ENCODE peak calls at places on chromosomes 13 and 19, in nine cellular contexts. C is A549, I is heart right ventricle, P is NCI-H774, M is ACHN, O is T47D, A is endodermal cell, F is smooth muscle cell of the brain vasculature, V is AG20443. R is an unnamed sample.

GRCh38 chr19:31733591-31733990 is 384.4 kb upstream of the TSHZ3 start:
- DNase-seq in C (no peak), I (no peak), P (no peak), M (no peak), O (no peak), A (no peak), F (no peak), V (no peak), R (no peak)

GRCh38 chr13:43698009-43698408 is 88.8 kb downstream of the ENOX1 start:
- DNase-seq in C (no peak), I (no peak), P (no peak), M (no peak), O (no peak), A (no peak), F (no peak), V (no peak), R (no peak)

GRCh38 chr19:8253678-8254077 is 44.5 kb downstream of the CERS4 start:
- DNase-seq in C (no peak), I (no peak), P (no peak), M (no peak), O (no peak), A (no peak), F (no peak), V (no peak), R (no peak)

GRCh38 chr13:35356572-35356971 is 119.9 kb downstream of the MAB21L1 start:
- DNase-seq in C (no peak), I (no peak), P (no peak), M (no peak), O (no peak), A (no peak), F (no peak), V (no peak), R (no peak)

GRCh38 chr13:47964863-47965262 is 36.2 kb downstream of the SUCLA2 start:
- DNase-seq in C (no peak), I (no peak), P (no peak), M (no peak), O (no peak), A (no peak), F (no peak), V (no peak), R (no peak)

GRCh38 chr19:51809787-51810186 is 14.8 kb downstream of the FPR3 start:
- DNase-seq in C (no peak), I (peak; percentile 31), P (no peak), M (no peak), O (no peak), A (no peak), F (no peak), V (peak; percentile 36), R (no peak)

GRCh38 chr19:49155005-49155826 is at the start of gene HRC:
- DNase-seq in C (no peak), I (peak; percentile 84), P (no peak), M (no peak), O (no peak), A (no peak), F (no peak), V (no peak), R (no peak)

GRCh38 chr19:12793290-12794195 is 2.3 kb downstream of the JUNB start:
- DNase-seq in C (peak; percentile 88), I (peak; percentile 92), P (peak; percentile 90), M (peak; percentile 91), O (peak; percentile 85), A (peak; percentile 96), F (no peak), V (peak; percentile 94), R (peak; percentile 98)

GRCh38 chr19:44723952-44724319 is 24.6 kb upstream of the BCL3 start:
- DNase-seq in C (peak; percentile 96), I (peak; percentile 83), P (peak; percentile 33), M (peak; percentile 76), O (no peak), A (peak; percentile 97), F (peak; percentile 62), V (peak; percentile 92), R (peak; percentile 89)

GRCh38 chr19:18895828-18896341 is at the start of gene CERS1:
- DNase-seq in C (no peak), I (no peak), P (no peak), M (no peak), O (peak; percentile 69), A (peak; percentile 78), F (no peak), V (peak; percentile 59), R (no peak)

GRCh38 chr19:32901504-32902161 is 32.1 kb upstream of the SLC7A9 start:
- DNase-seq in C (no peak), I (no peak), P (no peak), M (no peak), O (no peak), A (no peak), F (no peak), V (no peak), R (no peak)

GRCh38 chr19:15404780-15405211 is 14.0 kb downstream of the AKAP8L start:
- DNase-seq in C (no peak), I (no peak), P (no peak), M (no peak), O (no peak), A (peak; percentile 11), F (no peak), V (no peak), R (no peak)

GRCh38 chr13:24625870-24626419 is 54.3 kb upstream of the ATP12A start:
- DNase-seq in C (no peak), I (no peak), P (no peak), M (no peak), O (no peak), A (no peak), F (no peak), V (no peak), R (no peak)

GRCh38 chr13:40442826-40443225 is 223.6 kb downstream of the FOXO1 start:
- DNase-seq in C (no peak), I (no peak), P (no peak), M (no peak), O (no peak), A (no peak), F (no peak), V (no peak), R (no peak)

GRCh38 chr19:32233091-32233490 is 112.3 kb upstream of the ZNF507 start:
- DNase-seq in C (no peak), I (no peak), P (no peak), M (no peak), O (no peak), A (no peak), F (no peak), V (no peak), R (no peak)

GRCh38 chr19:10106100-10106936 is at the start of gene PPAN:
- DNase-seq in C (peak; percentile 97), I (peak; percentile 99), P (peak; percentile 96), M (peak; percentile 97), O (peak; percentile 97), A (peak; percentile 98), F (peak; percentile 93), V (peak; percentile 100), R (peak; percentile 99)

GRCh38 chr13:110403721-110404120 is 96.6 kb downstream of the COL4A2 start:
- DNase-seq in C (no peak), I (no peak), P (no peak), M (no peak), O (no peak), A (no peak), F (no peak), V (no peak), R (no peak)

GRCh38 chr19:463483-464130 is 2.8 kb upstream of the SHC2 start:
- DNase-seq in C (no peak), I (no peak), P (no peak), M (no peak), O (no peak), A (no peak), F (no peak), V (no peak), R (no peak)

GRCh38 chr19:10797541-10798256 is 38.3 kb downstream of the TMED1 start:
- DNase-seq in C (no peak), I (no peak), P (no peak), M (no peak), O (no peak), A (no peak), F (no peak), V (no peak), R (no peak)

GRCh38 chr19:7010722-7011593 is 10.3 kb downstream of the MBD3L2B start:
- DNase-seq in C (no peak), I (no peak), P (no peak), M (no peak), O (no peak), A (no peak), F (no peak), V (no peak), R (no peak)

GRCh38 chr19:11446652-11447301 is 11.3 kb downstream of the PRKCSH start:
- DNase-seq in C (peak; percentile 40), I (peak; percentile 39), P (no peak), M (peak; percentile 46), O (no peak), A (peak; percentile 91), F (no peak), V (peak; percentile 89), R (peak; percentile 92)

GRCh38 chr19:7887408-7888144 is 734 bp upstream of the LRRC8E start:
- DNase-seq in C (no peak), I (no peak), P (no peak), M (no peak), O (no peak), A (no peak), F (no peak), V (no peak), R (no peak)

GRCh38 chr19:47190167-47190727 is 40.8 kb downstream of the BBC3 start:
- DNase-seq in C (peak; percentile 92), I (peak; percentile 32), P (no peak), M (peak; percentile 58), O (no peak), A (no peak), F (peak; percentile 57), V (peak; percentile 73), R (peak; percentile 87)

GRCh38 chr13:105441406-105441805 is 1094.1 kb downstream of the EFNB2 start:
- DNase-seq in C (peak; percentile 26), I (no peak), P (no peak), M (no peak), O (no peak), A (no peak), F (no peak), V (no peak), R (no peak)

GRCh38 chr13:46296920-46297319 is 85.2 kb downstream of the LRRC63 start:
- DNase-seq in C (peak; percentile 30), I (no peak), P (no peak), M (no peak), O (no peak), A (no peak), F (no peak), V (peak; percentile 75), R (no peak)

GRCh38 chr19:4375164-4375619 is 25.2 kb downstream of the SH3GL1 start:
- DNase-seq in C (peak; percentile 47), I (no peak), P (no peak), M (peak; percentile 22), O (no peak), A (peak; percentile 91), F (no peak), V (no peak), R (peak; percentile 67)

GRCh38 chr19:50759886-50760285 is 10.4 kb upstream of the GPR32 start:
- DNase-seq in C (peak; percentile 72), I (no peak), P (no peak), M (peak; percentile 24), O (peak; percentile 37), A (no peak), F (no peak), V (no peak), R (no peak)

GRCh38 chr19:55158848-55159793 is 1.6 kb upstream of the TNNI3 start:
- DNase-seq in C (peak; percentile 47), I (peak; percentile 87), P (no peak), M (no peak), O (no peak), A (peak; percentile 80), F (no peak), V (peak; percentile 64), R (no peak)

GRCh38 chr19:18637644-18638630 is 1.1 kb downstream of the KLHL26 start:
- DNase-seq in C (peak; percentile 38), I (no peak), P (peak; percentile 21), M (peak; percentile 21), O (peak; percentile 70), A (peak; percentile 76), F (no peak), V (no peak), R (peak; percentile 69)

GRCh38 chr13:113096052-113096744 is 9.4 kb upstream of the F7 start:
- DNase-seq in C (no peak), I (no peak), P (no peak), M (no peak), O (no peak), A (no peak), F (no peak), V (no peak), R (no peak)

GRCh38 chr13:50353651-50354415 is 338.6 kb downstream of the KCNRG start:
- DNase-seq in C (no peak), I (no peak), P (no peak), M (peak; percentile 12), O (no peak), A (no peak), F (no peak), V (peak; percentile 24), R (no peak)

R was measured in upper lobe of left lung.